ENCODE peak calls at places on chromosome 19, in eight cellular contexts. U, A, Z, R, O, T, V and J are unnamed samples.
A peak's percentile ranks its signal among the peaks of the same experiment; 100 is the strongest.

GRCh38 chr19:6772028-6772865 is at the start of gene VAV1:
- DNase-seq in U (peak; percentile 79), A (peak; percentile 12), Z (no peak), R (no peak), O (peak; percentile 17), T (no peak), V (no peak), J (peak; percentile 89)

GRCh38 chr19:18322318-18322758 is 538 bp downstream of the LSM4 start:
- DNase-seq in U (no peak), A (no peak), Z (peak; percentile 78), R (peak; percentile 31), O (no peak), T (peak; percentile 72), V (no peak), J (peak; percentile 50)

GRCh38 chr19:11346104-11346940 is at the start of the genes CCDC159 and TMEM205:
- DNase-seq in U (peak; percentile 99), A (peak; percentile 98), Z (peak; percentile 97), R (peak; percentile 98), O (peak; percentile 99), T (peak; percentile 98), V (peak; percentile 95), J (peak; percentile 95)

GRCh38 chr19:48121909-48122371 is 11.3 kb upstream of the PLA2G4C start:
- DNase-seq in U (no peak), A (no peak), Z (no peak), R (no peak), O (no peak), T (peak; percentile 72), V (no peak), J (peak; percentile 19)

GRCh38 chr19:17473041-17473440 is 2.7 kb downstream of the SLC27A1 start:
- DNase-seq in U (no peak), A (no peak), Z (no peak), R (no peak), O (no peak), T (peak; percentile 75), V (peak; percentile 63), J (peak; percentile 62)

GRCh38 chr19:47331931-47332547 is at the start of gene C5AR2:
- DNase-seq in U (peak; percentile 84), A (no peak), Z (no peak), R (no peak), O (no peak), T (peak; percentile 38), V (no peak), J (no peak)

GRCh38 chr19:4523306-4524110 is 5.2 kb upstream of the PLIN4 start:
- DNase-seq in U (no peak), A (no peak), Z (peak; percentile 75), R (no peak), O (peak; percentile 28), T (peak; percentile 58), V (no peak), J (no peak)

GRCh38 chr19:55116232-55117062 is 990 bp downstream of the PPP1R12C start:
- DNase-seq in U (peak; percentile 88), A (peak; percentile 71), Z (peak; percentile 86), R (no peak), O (peak; percentile 72), T (peak; percentile 66), V (peak; percentile 7), J (peak; percentile 51)

GRCh38 chr19:18672606-18673337 is 10.7 kb upstream of the CRTC1 start:
- DNase-seq in U (peak; percentile 81), A (peak; percentile 75), Z (no peak), R (no peak), O (peak; percentile 16), T (peak; percentile 33), V (no peak), J (no peak)

GRCh38 chr19:13210941-13211340 is 60.7 kb downstream of the IER2 start:
- DNase-seq in U (no peak), A (no peak), Z (no peak), R (no peak), O (no peak), T (no peak), V (no peak), J (no peak)

GRCh38 chr19:10808937-10809655 is 26.9 kb downstream of the TMED1 start:
- DNase-seq in U (no peak), A (no peak), Z (no peak), R (no peak), O (no peak), T (peak; percentile 78), V (no peak), J (no peak)

GRCh38 chr19:48450441-48450840 is 4.7 kb downstream of the GRWD1 start:
- DNase-seq in U (no peak), A (no peak), Z (no peak), R (no peak), O (no peak), T (no peak), V (no peak), J (no peak)

GRCh38 chr19:40416918-40417713 is 3.9 kb upstream of the PRX start:
- DNase-seq in U (no peak), A (no peak), Z (peak; percentile 37), R (no peak), O (no peak), T (peak; percentile 64), V (no peak), J (peak; percentile 89)

GRCh38 chr19:35073516-35073915 is 32.0 kb downstream of the HPN start:
- DNase-seq in U (no peak), A (no peak), Z (no peak), R (no peak), O (no peak), T (no peak), V (no peak), J (no peak)

GRCh38 chr19:46410205-46411087 is 2.9 kb downstream of the CCDC8 start:
- DNase-seq in U (no peak), A (no peak), Z (no peak), R (no peak), O (no peak), T (no peak), V (no peak), J (no peak)

GRCh38 chr19:2171349-2172145 is 7.8 kb downstream of the DOT1L start:
- DNase-seq in U (no peak), A (no peak), Z (no peak), R (peak; percentile 33), O (no peak), T (peak; percentile 18), V (no peak), J (no peak)

GRCh38 chr19:19342086-19343015 is 21.7 kb downstream of the MAU2 start:
- DNase-seq in U (peak; percentile 85), A (peak; percentile 26), Z (peak; percentile 89), R (peak; percentile 25), O (peak; percentile 49), T (peak; percentile 77), V (no peak), J (no peak)

GRCh38 chr19:27750697-27751391 is 1462.1 kb downstream of the UQCRFS1 start:
- DNase-seq in U (no peak), A (no peak), Z (no peak), R (no peak), O (no peak), T (no peak), V (no peak), J (no peak)

GRCh38 chr19:55070755-55071502 is 4.7 kb upstream of the EPS8L1 start:
- DNase-seq in U (no peak), A (no peak), Z (peak; percentile 85), R (no peak), O (no peak), T (peak; percentile 94), V (no peak), J (peak; percentile 16)